ENCODE peak calls at places on chromosomes 1 and 21, in ten cellular contexts. M is brain microvascular endothelial cell, Q is cardiac fibroblast, X is D721Med, V is colonic mucosa, C is esophagus squamous epithelium, K is NB4, I is glutamatergic neuron, F is PC-3, H is OCI-LY7. Z is an unnamed sample.
A peak's percentile ranks its signal among the peaks of the same experiment; 100 is the strongest.

GRCh38 chr1:58206749-58207148 is 339.8 kb downstream of the OMA1 start:
- DNase-seq in M (no peak), Q (no peak), X (no peak), V (no peak), C (no peak), K (no peak), I (no peak), F (no peak), H (no peak), Z (no peak)

GRCh38 chr1:157580179-157580827 is 17.6 kb downstream of the FCRL4 start:
- DNase-seq in M (peak; percentile 44), Q (peak; percentile 73), X (peak; percentile 33), V (peak; percentile 49), C (no peak), K (peak; percentile 63), I (no peak), F (peak; percentile 90), H (peak; percentile 86), Z (peak; percentile 3)

GRCh38 chr1:206075786-206076725 is 23.1 kb downstream of the RHEX start:
- DNase-seq in M (no peak), Q (peak; percentile 26), X (no peak), V (no peak), C (no peak), K (no peak), I (no peak), F (no peak), H (no peak), Z (no peak)

GRCh38 chr1:169361281-169361680 is 6.3 kb downstream of the NME7 start:
- DNase-seq in M (no peak), Q (peak; percentile 19), X (no peak), V (no peak), C (no peak), K (no peak), I (no peak), F (peak; percentile 41), H (no peak), Z (no peak)

GRCh38 chr1:10132852-10133251 is 77.5 kb upstream of the KIF1B start:
- DNase-seq in M (no peak), Q (no peak), X (no peak), V (no peak), C (no peak), K (no peak), I (no peak), F (no peak), H (no peak), Z (no peak)

GRCh38 chr1:59595774-59596173 is 219.0 kb upstream of the HOOK1 start:
- DNase-seq in M (peak; percentile 4), Q (peak; percentile 23), X (no peak), V (no peak), C (no peak), K (no peak), I (no peak), F (peak; percentile 67), H (no peak), Z (peak; percentile 73)

GRCh38 chr1:87953732-87954344 is 625.2 kb downstream of the LMO4 start:
- DNase-seq in M (peak; percentile 74), Q (peak; percentile 88), X (peak; percentile 20), V (peak; percentile 73), C (no peak), K (peak; percentile 64), I (peak; percentile 52), F (peak; percentile 79), H (peak; percentile 57), Z (no peak)

GRCh38 chr1:153587314-153587713 is 21.7 kb upstream of the S100A2 start:
- DNase-seq in M (no peak), Q (no peak), X (no peak), V (no peak), C (no peak), K (no peak), I (no peak), F (peak; percentile 24), H (no peak), Z (no peak)

GRCh38 chr1:87902830-87903614 is 574.3 kb downstream of the LMO4 start:
- DNase-seq in M (no peak), Q (peak; percentile 18), X (no peak), V (peak; percentile 42), C (no peak), K (peak; percentile 13), I (no peak), F (peak; percentile 9), H (no peak), Z (no peak)

GRCh38 chr1:151130837-151131586 is 15.4 kb downstream of the SEMA6C start:
- DNase-seq in M (peak; percentile 83), Q (peak; percentile 85), X (no peak), V (peak; percentile 86), C (peak; percentile 39), K (no peak), I (peak; percentile 72), F (no peak), H (no peak), Z (peak; percentile 54)

GRCh38 chr1:93707956-93708355 is 26.3 kb upstream of the BCAR3 start:
- DNase-seq in M (no peak), Q (no peak), X (no peak), V (no peak), C (no peak), K (no peak), I (no peak), F (no peak), H (peak; percentile 91), Z (no peak)

GRCh38 chr1:18818036-18818435 is 41.4 kb downstream of the TAS1R2 start:
- DNase-seq in M (no peak), Q (no peak), X (no peak), V (no peak), C (no peak), K (no peak), I (no peak), F (no peak), H (no peak), Z (no peak)

GRCh38 chr1:54298284-54299033 is 98.5 kb downstream of the MRPL37 start:
- DNase-seq in M (peak; percentile 16), Q (no peak), X (no peak), V (no peak), C (no peak), K (no peak), I (no peak), F (no peak), H (no peak), Z (no peak)

GRCh38 chr1:86858524-86859261 is 55.2 kb downstream of the SELENOF start:
- DNase-seq in M (no peak), Q (no peak), X (no peak), V (no peak), C (no peak), K (peak; percentile 59), I (no peak), F (no peak), H (peak; percentile 33), Z (no peak)

GRCh38 chr1:29134695-29135028 is 11.0 kb upstream of the TMEM200B start:
- DNase-seq in M (no peak), Q (no peak), X (no peak), V (no peak), C (no peak), K (no peak), I (no peak), F (no peak), H (no peak), Z (no peak)

GRCh38 chr1:74197255-74197654 is 721 bp downstream of the LRRIQ3 start:
- DNase-seq in M (no peak), Q (no peak), X (no peak), V (no peak), C (no peak), K (no peak), I (no peak), F (no peak), H (no peak), Z (no peak)

GRCh38 chr1:218369688-218370511 is 24.8 kb downstream of the TGFB2 start:
- DNase-seq in M (peak; percentile 63), Q (peak; percentile 76), X (no peak), V (no peak), C (no peak), K (no peak), I (no peak), F (peak; percentile 62), H (no peak), Z (no peak)

GRCh38 chr1:6347641-6348487 is 45.7 kb downstream of the ACOT7 start:
- DNase-seq in M (no peak), Q (peak; percentile 39), X (no peak), V (peak; percentile 74), C (no peak), K (peak; percentile 49), I (peak; percentile 77), F (peak; percentile 63), H (peak; percentile 49), Z (no peak)
- TF ChIP-seq CTCF in M (peak; percentile 84), Q (peak; percentile 71), X (peak; percentile 69), V (peak; percentile 82), C (peak; percentile 78), K (peak; percentile 66), I (peak; percentile 60), F (peak; percentile 97), H (peak; percentile 90), Z (peak; percentile 78)

GRCh38 chr1:15414450-15414823 is 4.7 kb downstream of the EFHD2 start:
- DNase-seq in M (no peak), Q (no peak), X (no peak), V (no peak), C (no peak), K (no peak), I (no peak), F (no peak), H (no peak), Z (no peak)
- TF ChIP-seq CTCF in M (no peak), Q (no peak), X (no peak), V (no peak), C (no peak), K (no peak), I (no peak), F (no peak), H (no peak), Z (no peak)

GRCh38 chr1:41484881-41485280 is 398 bp upstream of the EDN2 start:
- DNase-seq in M (no peak), Q (no peak), X (no peak), V (no peak), C (no peak), K (no peak), I (no peak), F (no peak), H (no peak), Z (no peak)

GRCh38 chr1:41482906-41483895 is 1.3 kb downstream of the EDN2 start:
- DNase-seq in M (no peak), Q (no peak), X (no peak), V (no peak), C (no peak), K (no peak), I (no peak), F (peak; percentile 30), H (no peak), Z (no peak)

GRCh38 chr1:41482001-41482765 is 2.3 kb downstream of the EDN2 start:
- DNase-seq in M (no peak), Q (no peak), X (no peak), V (peak; percentile 94), C (no peak), K (no peak), I (no peak), F (peak; percentile 77), H (no peak), Z (no peak)

GRCh38 chr1:41485605-41486004 is 1.1 kb upstream of the EDN2 start:
- DNase-seq in M (peak; percentile 72), Q (peak; percentile 54), X (no peak), V (no peak), C (no peak), K (no peak), I (no peak), F (peak; percentile 45), H (no peak), Z (no peak)

GRCh38 chr1:41483960-41484844 is at the start of gene EDN2:
- DNase-seq in M (no peak), Q (no peak), X (no peak), V (peak; percentile 89), C (no peak), K (no peak), I (no peak), F (peak; percentile 63), H (no peak), Z (no peak)
- TF ChIP-seq CTCF in M (peak; percentile 55), Q (peak; percentile 5), X (peak; percentile 30), V (peak; percentile 16), C (peak; percentile 36), K (peak; percentile 25), I (no peak), F (peak; percentile 52), H (no peak), Z (peak; percentile 25)

GRCh38 chr21:32549861-32550260 is 35.5 kb downstream of the TCP10L start:
- DNase-seq in M (no peak), Q (no peak), X (no peak), V (no peak), C (no peak), K (no peak), I (no peak), F (no peak), H (no peak), Z (no peak)
- TF ChIP-seq CTCF in M (no peak), Q (no peak), X (no peak), V (no peak), C (no peak), K (no peak), I (no peak), F (no peak), H (no peak), Z (no peak)

Z was measured in BJ.